ENCODE peak calls at places on chromosomes 2 and 18, in six cellular contexts. One of them, this sample, is unnamed.

GRCh38 chr18:52339891-52340371 is at the start of gene DCC:
- DNase-seq in activated CD4-positive, CD25-positive, alpha-beta regulatory T cell: no peak
- DNase-seq in SIG-M5: no peak
- DNase-seq in GM12892: no peak
- DNase-seq in activated T-helper 9 cell treated with anti-CD3 and anti-CD28 coated beads, Interleukin-2, amount 50 U/mL, for 16 hours: no peak
- DNase-seq in stimulated activated CD8-positive, alpha-beta memory T cell treated with anti-CD3 and anti-CD28 coated beads, Interleukin-15, amount 100 ng/mL, for 24 hours: no peak
- DNase-seq in this sample: peak

GRCh38 chr18:76960528-76961035 is 138.2 kb downstream of the ZNF236 start:
- DNase-seq in activated CD4-positive, CD25-positive, alpha-beta regulatory T cell: no peak
- DNase-seq in SIG-M5: no peak
- DNase-seq in GM12892: no peak
- DNase-seq in activated T-helper 9 cell treated with anti-CD3 and anti-CD28 coated beads, Interleukin-2, amount 50 U/mL, for 16 hours: no peak
- DNase-seq in stimulated activated CD8-positive, alpha-beta memory T cell treated with anti-CD3 and anti-CD28 coated beads, Interleukin-15, amount 100 ng/mL, for 24 hours: no peak
- DNase-seq in this sample: no peak

GRCh38 chr2:98608118-98608961 is at the start of the genes COA5 and UNC50:
- DNase-seq in activated CD4-positive, CD25-positive, alpha-beta regulatory T cell: peak
- DNase-seq in SIG-M5: peak
- DNase-seq in GM12892: peak
- DNase-seq in activated T-helper 9 cell treated with anti-CD3 and anti-CD28 coated beads, Interleukin-2, amount 50 U/mL, for 16 hours: peak
- DNase-seq in stimulated activated CD8-positive, alpha-beta memory T cell treated with anti-CD3 and anti-CD28 coated beads, Interleukin-15, amount 100 ng/mL, for 24 hours: peak
- DNase-seq in this sample: peak

GRCh38 chr2:50953021-50953420 is 78.9 kb downstream of the NRXN1 start:
- DNase-seq in activated CD4-positive, CD25-positive, alpha-beta regulatory T cell: no peak
- DNase-seq in SIG-M5: no peak
- DNase-seq in GM12892: no peak
- DNase-seq in activated T-helper 9 cell treated with anti-CD3 and anti-CD28 coated beads, Interleukin-2, amount 50 U/mL, for 16 hours: no peak
- DNase-seq in stimulated activated CD8-positive, alpha-beta memory T cell treated with anti-CD3 and anti-CD28 coated beads, Interleukin-15, amount 100 ng/mL, for 24 hours: no peak
- DNase-seq in this sample: peak

GRCh38 chr18:2985628-2986027 is 27.3 kb downstream of the LPIN2 start:
- DNase-seq in activated CD4-positive, CD25-positive, alpha-beta regulatory T cell: no peak
- DNase-seq in SIG-M5: peak
- DNase-seq in GM12892: no peak
- DNase-seq in activated T-helper 9 cell treated with anti-CD3 and anti-CD28 coated beads, Interleukin-2, amount 50 U/mL, for 16 hours: no peak
- DNase-seq in stimulated activated CD8-positive, alpha-beta memory T cell treated with anti-CD3 and anti-CD28 coated beads, Interleukin-15, amount 100 ng/mL, for 24 hours: no peak
- DNase-seq in this sample: peak

GRCh38 chr2:20071397-20072383 is 20.3 kb upstream of the LAPTM4A start:
- DNase-seq in activated CD4-positive, CD25-positive, alpha-beta regulatory T cell: no peak
- DNase-seq in SIG-M5: no peak
- DNase-seq in GM12892: no peak
- DNase-seq in activated T-helper 9 cell treated with anti-CD3 and anti-CD28 coated beads, Interleukin-2, amount 50 U/mL, for 16 hours: no peak
- DNase-seq in stimulated activated CD8-positive, alpha-beta memory T cell treated with anti-CD3 and anti-CD28 coated beads, Interleukin-15, amount 100 ng/mL, for 24 hours: no peak
- DNase-seq in this sample: peak

GRCh38 chr2:219344756-219345458 is 12.4 kb upstream of the RESP18 start:
- DNase-seq in activated CD4-positive, CD25-positive, alpha-beta regulatory T cell: no peak
- DNase-seq in SIG-M5: no peak
- DNase-seq in GM12892: no peak
- DNase-seq in activated T-helper 9 cell treated with anti-CD3 and anti-CD28 coated beads, Interleukin-2, amount 50 U/mL, for 16 hours: no peak
- DNase-seq in stimulated activated CD8-positive, alpha-beta memory T cell treated with anti-CD3 and anti-CD28 coated beads, Interleukin-15, amount 100 ng/mL, for 24 hours: no peak
- DNase-seq in this sample: peak

GRCh38 chr18:250685-251084 is 17.2 kb downstream of the THOC1 start:
- DNase-seq in activated CD4-positive, CD25-positive, alpha-beta regulatory T cell: no peak
- DNase-seq in SIG-M5: no peak
- DNase-seq in GM12892: no peak
- DNase-seq in activated T-helper 9 cell treated with anti-CD3 and anti-CD28 coated beads, Interleukin-2, amount 50 U/mL, for 16 hours: no peak
- DNase-seq in stimulated activated CD8-positive, alpha-beta memory T cell treated with anti-CD3 and anti-CD28 coated beads, Interleukin-15, amount 100 ng/mL, for 24 hours: no peak
- DNase-seq in this sample: peak

GRCh38 chr2:19348692-19349091 is 9.7 kb downstream of the OSR1 start:
- DNase-seq in activated CD4-positive, CD25-positive, alpha-beta regulatory T cell: no peak
- DNase-seq in SIG-M5: no peak
- DNase-seq in GM12892: no peak
- DNase-seq in activated T-helper 9 cell treated with anti-CD3 and anti-CD28 coated beads, Interleukin-2, amount 50 U/mL, for 16 hours: no peak
- DNase-seq in stimulated activated CD8-positive, alpha-beta memory T cell treated with anti-CD3 and anti-CD28 coated beads, Interleukin-15, amount 100 ng/mL, for 24 hours: no peak
- DNase-seq in this sample: no peak

GRCh38 chr18:3836937-3837336 is 387.0 kb downstream of the TGIF1 start:
- DNase-seq in activated CD4-positive, CD25-positive, alpha-beta regulatory T cell: no peak
- DNase-seq in SIG-M5: no peak
- DNase-seq in GM12892: no peak
- DNase-seq in activated T-helper 9 cell treated with anti-CD3 and anti-CD28 coated beads, Interleukin-2, amount 50 U/mL, for 16 hours: no peak
- DNase-seq in stimulated activated CD8-positive, alpha-beta memory T cell treated with anti-CD3 and anti-CD28 coated beads, Interleukin-15, amount 100 ng/mL, for 24 hours: no peak
- DNase-seq in this sample: no peak

GRCh38 chr2:127961729-127962128 is 66.1 kb downstream of the SAP130 start:
- DNase-seq in activated CD4-positive, CD25-positive, alpha-beta regulatory T cell: no peak
- DNase-seq in SIG-M5: no peak
- DNase-seq in GM12892: no peak
- DNase-seq in activated T-helper 9 cell treated with anti-CD3 and anti-CD28 coated beads, Interleukin-2, amount 50 U/mL, for 16 hours: no peak
- DNase-seq in stimulated activated CD8-positive, alpha-beta memory T cell treated with anti-CD3 and anti-CD28 coated beads, Interleukin-15, amount 100 ng/mL, for 24 hours: no peak
- DNase-seq in this sample: no peak

GRCh38 chr18:76875390-76876330 is 53.3 kb downstream of the ZNF236 start:
- DNase-seq in activated CD4-positive, CD25-positive, alpha-beta regulatory T cell: no peak
- DNase-seq in SIG-M5: no peak
- DNase-seq in GM12892: no peak
- DNase-seq in activated T-helper 9 cell treated with anti-CD3 and anti-CD28 coated beads, Interleukin-2, amount 50 U/mL, for 16 hours: no peak
- DNase-seq in stimulated activated CD8-positive, alpha-beta memory T cell treated with anti-CD3 and anti-CD28 coated beads, Interleukin-15, amount 100 ng/mL, for 24 hours: no peak
- DNase-seq in this sample: peak

GRCh38 chr18:27600245-27600644 is 415.1 kb upstream of the CHST9 start:
- DNase-seq in activated CD4-positive, CD25-positive, alpha-beta regulatory T cell: no peak
- DNase-seq in SIG-M5: no peak
- DNase-seq in GM12892: no peak
- DNase-seq in activated T-helper 9 cell treated with anti-CD3 and anti-CD28 coated beads, Interleukin-2, amount 50 U/mL, for 16 hours: no peak
- DNase-seq in stimulated activated CD8-positive, alpha-beta memory T cell treated with anti-CD3 and anti-CD28 coated beads, Interleukin-15, amount 100 ng/mL, for 24 hours: no peak
- DNase-seq in this sample: no peak